ENCODE peak calls at places on chromosomes 7 and 10, in four cellular contexts. S, R, C and X are unnamed samples.
A peak's percentile ranks its signal among the peaks of the same experiment; 100 is the strongest.

GRCh38 chr10:79139124-79139835 is 70.5 kb downstream of the ZMIZ1 start:
- DNase-seq in S (peak; percentile 79), R (peak; percentile 86), C (no peak), X (no peak)

GRCh38 chr10:33126118-33126517 is 168.1 kb upstream of the ITGB1 start:
- DNase-seq in S (no peak), R (no peak), C (no peak), X (no peak)

GRCh38 chr10:70300461-70300860 is 16.7 kb upstream of the NPFFR1 start:
- DNase-seq in S (no peak), R (peak; percentile 28), C (no peak), X (no peak)

GRCh38 chr7:134619627-134620331 is 26.9 kb upstream of the BPGM start:
- DNase-seq in S (no peak), R (no peak), C (no peak), X (no peak)

GRCh38 chr7:111711426-111712065 is 149.3 kb upstream of the IMMP2L start:
- DNase-seq in S (no peak), R (no peak), C (no peak), X (no peak)

GRCh38 chr7:158754746-158755444 is 50.3 kb upstream of the NCAPG2 start:
- DNase-seq in S (no peak), R (no peak), C (no peak), X (no peak)

GRCh38 chr7:387132-388022 is 97.4 kb downstream of the FOXL3 start:
- DNase-seq in S (peak; percentile 18), R (peak; percentile 21), C (no peak), X (no peak)

GRCh38 chr7:842436-843031 is 10.3 kb downstream of the SUN1 start:
- DNase-seq in S (no peak), R (peak; percentile 41), C (no peak), X (no peak)

GRCh38 chr10:86520871-86521619 is 547 bp downstream of the WAPL start:
- DNase-seq in S (peak; percentile 79), R (peak; percentile 55), C (peak; percentile 40), X (peak; percentile 76)

GRCh38 chr7:124072603-124073324 is 39.9 kb upstream of the TMEM229A start:
- DNase-seq in S (no peak), R (no peak), C (peak; percentile 6), X (no peak)

GRCh38 chr7:109984726-109985125 is 1106.2 kb upstream of the LRRN3 start:
- DNase-seq in S (no peak), R (no peak), C (no peak), X (no peak)

GRCh38 chr10:70549962-70550845 is 52.3 kb downstream of the PRF1 start:
- DNase-seq in S (peak; percentile 76), R (peak; percentile 78), C (peak; percentile 44), X (no peak)

GRCh38 chr10:28839600-28840007 is 162.3 kb downstream of the BAMBI start:
- DNase-seq in S (no peak), R (no peak), C (peak; percentile 21), X (no peak)

GRCh38 chr10:131072651-131073468 is 238.7 kb downstream of the TCERG1L start:
- DNase-seq in S (no peak), R (no peak), C (no peak), X (no peak)

GRCh38 chr10:80660736-80661135 is 123.0 kb downstream of the SH2D4B start:
- DNase-seq in S (no peak), R (no peak), C (no peak), X (no peak)

GRCh38 chr7:80960228-80960627 is 41.4 kb upstream of the SEMA3C start:
- DNase-seq in S (no peak), R (no peak), C (no peak), X (no peak)

GRCh38 chr10:97550336-97551149 is 22.0 kb upstream of the ANKRD2 start:
- DNase-seq in S (no peak), R (peak; percentile 31), C (no peak), X (no peak)

GRCh38 chr10:26944261-26944882 is 83.6 kb upstream of the ABI1 start:
- DNase-seq in S (no peak), R (no peak), C (no peak), X (no peak)

DNA sequence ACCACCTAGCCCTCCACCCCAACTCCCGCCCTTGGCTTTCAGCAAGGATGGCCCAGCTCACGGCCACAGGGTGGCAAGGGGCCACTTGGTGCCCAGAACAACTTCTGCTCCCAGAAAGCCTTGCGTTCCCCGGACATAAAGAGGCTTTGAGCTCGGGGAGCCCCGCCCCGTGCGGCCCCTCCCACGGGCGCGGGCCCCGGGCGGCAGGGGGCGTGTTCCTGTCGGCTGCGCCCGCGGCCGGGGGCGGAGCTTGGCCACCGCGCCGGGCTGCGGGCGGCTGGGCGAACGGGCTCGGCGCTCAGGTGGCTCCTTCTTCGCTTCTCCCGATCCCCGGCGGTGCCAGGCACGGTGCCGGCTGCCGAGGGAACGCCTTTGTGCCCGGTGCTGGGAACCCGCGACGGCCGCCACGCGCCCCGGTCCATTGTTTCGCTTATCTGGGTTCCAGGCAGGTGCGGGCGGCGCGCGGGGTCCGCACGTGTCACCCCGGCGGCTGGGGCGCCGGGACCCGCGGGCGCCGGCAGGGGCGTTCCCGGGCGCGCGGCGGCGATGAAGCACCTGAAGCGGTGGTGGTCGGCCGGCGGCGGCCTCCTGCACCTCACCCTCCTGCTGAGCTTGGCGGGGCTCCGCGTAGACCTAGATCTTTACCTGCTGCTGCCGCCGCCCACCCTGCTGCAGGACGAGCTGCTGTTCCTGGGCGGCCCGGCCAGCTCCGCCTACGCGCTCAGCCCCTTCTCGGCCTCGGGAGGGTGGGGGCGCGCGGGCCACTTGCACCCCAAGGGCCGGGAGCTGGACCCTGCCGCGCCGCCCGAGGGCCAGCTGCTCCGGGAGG is at the start of gene NFE2L3:
- DNase-seq in S (peak; percentile 88), R (peak; percentile 47), C (peak; percentile 76), X (peak; percentile 76)
- TF ChIP-seq POLR2A in S (peak; percentile 25), R (no peak), C (peak; percentile 34), X (peak; percentile 29)

DNA sequence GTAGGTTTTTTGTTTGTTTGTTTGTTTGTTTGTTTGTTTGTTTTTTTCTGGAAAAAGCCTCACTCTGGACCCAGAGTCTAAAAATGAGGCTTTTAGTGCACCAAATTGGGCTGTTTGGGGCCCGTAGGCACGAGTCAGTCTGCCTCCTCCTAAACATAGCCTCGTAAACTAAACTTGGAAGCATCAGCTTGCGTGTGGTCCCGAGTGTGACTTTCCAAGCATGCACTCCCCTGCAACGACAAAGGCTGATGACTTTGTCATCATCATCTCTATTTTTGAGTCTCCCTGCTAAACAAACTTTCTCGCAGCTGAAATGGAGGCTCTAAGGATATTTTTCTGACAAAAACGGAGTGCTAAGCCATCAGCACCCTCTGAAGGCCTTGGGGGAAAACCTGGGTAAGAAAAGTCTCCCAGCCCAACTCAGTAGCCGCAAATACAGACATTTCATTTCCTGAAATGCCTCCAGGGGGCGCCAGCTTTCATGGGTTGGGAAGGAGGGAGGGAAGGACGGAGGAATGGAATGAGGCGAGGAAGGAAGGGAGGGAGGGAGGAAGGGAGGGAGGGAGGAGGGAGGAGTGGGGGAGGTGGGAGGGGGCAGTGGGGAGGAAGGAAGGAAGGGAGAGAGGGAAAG is 245.9 kb downstream of the KCNMA1 start:
- DNase-seq in S (peak; percentile 75), R (peak; percentile 83), C (peak; percentile 43), X (peak; percentile 75)
- H3K4me1 ChIP-seq in S (peaks cover 10% of the 10 kb centered on the region), R (peaks cover 19% of the 10 kb centered on the region), C (no peaks in the 10 kb centered on the region), X (no peaks in the 10 kb centered on the region)

GRCh38 chr10:132363376-132363775 is 31.4 kb downstream of the LRRC27 start:
- DNase-seq in S (no peak), R (peak; percentile 24), C (no peak), X (no peak)
- TF ChIP-seq CTCF in S (no peak), R (no peak), C (peak; percentile 23), X (no peak)

GRCh38 chr7:5426226-5426475 is 2.5 kb upstream of the TNRC18 start:
- DNase-seq in S (no peak), R (no peak), C (no peak), X (no peak)

GRCh38 chr7:5429253-5429856 is 5.7 kb upstream of the TNRC18 start:
- DNase-seq in S (peak; percentile 70), R (peak; percentile 88), C (peak; percentile 91), X (peak; percentile 72)

GRCh38 chr7:5429857-5430611 is 6.4 kb upstream of the TNRC18 start:
- DNase-seq in S (no peak), R (peak; percentile 72), C (no peak), X (peak; percentile 71)

GRCh38 chr7:5430612-5430947 is 6.9 kb upstream of the TNRC18 start:
- DNase-seq in S (no peak), R (no peak), C (no peak), X (no peak)

GRCh38 chr7:5428470-5429252 is 5.0 kb upstream of the TNRC18 start:
- DNase-seq in S (peak; percentile 70), R (peak; percentile 79), C (peak; percentile 78), X (peak; percentile 82)
- TF ChIP-seq POLR2A in S (peak; percentile 25), R (no peak), C (peak; percentile 53), X (peak; percentile 54)

GRCh38 chr10:108471420-108471819 is 1306.9 kb upstream of the SORCS1 start:
- DNase-seq in S (no peak), R (no peak), C (no peak), X (no peak)
- H3K4me1 ChIP-seq in S (no peaks in the 10 kb centered on the region), R (peaks cover 1% of the 10 kb centered on the region), C (no peaks in the 10 kb centered on the region), X (peaks cover 4% of the 10 kb centered on the region)